ENCODE peak calls at places on chromosomes 12 and 14, in four cellular contexts. F is GM12878, W is HepG2, A is WTC11. V is an unnamed sample.

GRCh38 chr14:30915596-30915995 is 41.2 kb downstream of the COCH start:
- DNase-seq in F (no peak), W (no peak), A (no peak), V (no peak)

GRCh38 chr12:21485998-21486397 is 15.4 kb downstream of the RECQL start:
- DNase-seq in F (no peak), W (no peak), A (no peak), V (no peak)

GRCh38 chr12:19234171-19234704 is 104.7 kb downstream of the PLEKHA5 start:
- DNase-seq in F (no peak), W (no peak), A (no peak), V (no peak)

GRCh38 chr12:32155041-32155440 is 48.4 kb downstream of the BICD1 start:
- DNase-seq in F (no peak), W (no peak), A (no peak), V (no peak)

GRCh38 chr12:66048843-66049537 is 81.6 kb downstream of the LLPH start:
- DNase-seq in F (no peak), W (peak), A (no peak), V (no peak)

GRCh38 chr14:40574780-40575179 is 1031.9 kb upstream of the LRFN5 start:
- DNase-seq in F (no peak), W (no peak), A (no peak), V (no peak)

GRCh38 chr12:78799679-78800078 is 64.9 kb upstream of the SYT1 start:
- DNase-seq in F (no peak), W (no peak), A (no peak), V (no peak)

GRCh38 chr12:65821336-65821735 is 2.9 kb upstream of the HMGA2 start:
- DNase-seq in F (no peak), W (no peak), A (no peak), V (no peak)

GRCh38 chr12:91272456-91273063 is 89.9 kb upstream of the DCN start:
- DNase-seq in F (no peak), W (no peak), A (peak), V (no peak)

GRCh38 chr12:112013601-112014402 is 576 bp downstream of the ERP29 start:
- DNase-seq in F (peak), W (peak), A (peak), V (peak)

GRCh38 chr14:61485670-61486069 is 164.3 kb downstream of the PRKCH start:
- DNase-seq in F (no peak), W (no peak), A (no peak), V (no peak)

GRCh38 chr12:108773798-108774788 is 42.8 kb upstream of the CORO1C start:
- DNase-seq in F (no peak), W (peak), A (no peak), V (no peak)

GRCh38 chr14:104443391-104444158 is 136.0 kb upstream of the C14orf180 start:
- DNase-seq in F (no peak), W (no peak), A (peak), V (no peak)

GRCh38 chr12:39972119-39972518 is 133.8 kb downstream of the SLC2A13 start:
- DNase-seq in F (no peak), W (no peak), A (no peak), V (peak)

GRCh38 chr14:37196604-37197420 is 925 bp upstream of the MIPOL1 start:
- DNase-seq in F (no peak), W (no peak), A (no peak), V (peak)

GRCh38 chr14:36663404-36664321 is 2.0 kb downstream of the PAX9 start:
- DNase-seq in F (no peak), W (no peak), A (peak), V (no peak)

GRCh38 chr12:3892631-3893030 is 19.4 kb upstream of the PARP11 start:
- DNase-seq in F (no peak), W (no peak), A (no peak), V (no peak)

GRCh38 chr14:36068777-36069534 is 107.6 kb downstream of the PTCSC3 start:
- DNase-seq in F (no peak), W (no peak), A (no peak), V (no peak)

GRCh38 chr14:20836668-20837338 is 34.2 kb upstream of the RNASE1 start:
- DNase-seq in F (no peak), W (peak), A (peak), V (peak)

GRCh38 chr14:104436741-104437701 is 142.5 kb upstream of the C14orf180 start:
- DNase-seq in F (no peak), W (no peak), A (peak), V (no peak)

GRCh38 chr14:75960219-75960618 is 21.6 kb downstream of the TGFB3 start:
- DNase-seq in F (peak), W (no peak), A (no peak), V (no peak)

GRCh38 chr12:51590347-51591019 is 550 bp upstream of the SCN8A start:
- DNase-seq in F (no peak), W (peak), A (peak), V (peak)

GRCh38 chr14:49882826-49883694 is 9.8 kb upstream of the ARF6 start:
- DNase-seq in F (no peak), W (no peak), A (no peak), V (no peak)

GRCh38 chr12:122403115-122403770 is 19.2 kb downstream of the CLIP1 start:
- DNase-seq in F (no peak), W (no peak), A (no peak), V (no peak)

DNA sequence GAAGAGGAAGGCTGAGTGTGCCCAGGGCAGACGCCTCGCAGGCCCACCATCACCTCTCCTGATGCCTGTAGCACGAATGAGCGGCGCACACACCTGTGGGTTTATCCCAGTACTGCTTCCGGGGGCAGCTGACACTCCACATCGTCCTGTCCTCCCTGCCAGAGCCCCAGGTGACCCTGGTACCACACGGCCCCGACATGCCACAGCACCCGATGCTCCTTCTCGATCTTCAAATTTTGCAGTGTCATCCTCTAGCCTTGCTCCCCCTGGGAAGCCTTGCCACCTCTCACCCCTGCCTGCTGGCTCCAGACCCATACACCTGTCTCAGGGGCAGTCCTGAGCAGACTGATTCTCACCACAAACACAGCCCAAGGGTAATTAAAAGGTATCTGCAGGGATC is 40.6 kb downstream of the ANO2 start:
- DNase-seq in F (no peak), W (no peak), A (no peak), V (no peak)
- TF ChIP-seq ETV6 in F (no peak), W (no peak), A (no peak), V (no peak)

GRCh38 chr14:42872775-42873174 is 1266.1 kb downstream of the LRFN5 start:
- DNase-seq in F (no peak), W (no peak), A (no peak), V (no peak)

GRCh38 chr14:42869681-42870080 is 1263.0 kb downstream of the LRFN5 start:
- DNase-seq in F (no peak), W (no peak), A (no peak), V (no peak)
- TF ChIP-seq ETV6 in F (no peak), W (no peak), A (no peak), V (no peak)

DNA sequence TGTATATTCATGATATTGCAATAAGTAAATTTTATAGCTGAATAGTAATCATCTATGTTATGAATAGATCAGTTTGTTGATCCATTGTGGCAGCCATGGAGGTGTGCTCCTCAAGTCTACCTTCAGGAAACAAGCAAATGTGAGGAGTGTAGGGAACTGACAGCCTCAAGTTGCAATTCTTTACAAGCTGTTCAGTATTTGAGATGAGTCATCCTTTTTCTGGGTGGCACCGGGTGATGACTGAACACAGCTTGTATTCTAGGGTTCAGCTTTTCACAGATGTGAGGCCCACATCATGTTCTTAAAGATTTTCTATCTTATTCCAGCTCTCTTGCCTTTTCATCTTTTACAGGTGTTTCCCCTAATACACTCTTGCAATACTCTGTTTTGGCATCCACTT is 452.4 kb downstream of the KCNH5 start:
- DNase-seq in F (no peak), W (no peak), A (no peak), V (no peak)
- TF ChIP-seq ETV6 in F (no peak), W (no peak), A (no peak), V (no peak)

GRCh38 chr12:56629459-56630179 is 507 bp downstream of the BAZ2A start:
- DNase-seq in F (no peak), W (no peak), A (no peak), V (peak)
- TF ChIP-seq ETV6 in F (no peak), W (no peak), A (no peak), V (no peak)

GRCh38 chr14:66496911-66497310 is 10.7 kb downstream of the CCDC196 start:
- DNase-seq in F (no peak), W (no peak), A (no peak), V (no peak)
- TF ChIP-seq ETV6 in F (no peak), W (no peak), A (no peak), V (no peak)

GRCh38 chr12:97276621-97277020 is 186.0 kb upstream of the RMST start:
- DNase-seq in F (no peak), W (no peak), A (no peak), V (no peak)
- TF ChIP-seq ETV6 in F (no peak), W (no peak), A (no peak), V (no peak)

V was measured in K562.